ENCODE peak calls at places on chromosome 22, in four cellular contexts. U, Q, C and V are unnamed samples. For H3K4me1 and H3K36me3, the result is how much of the 10 kb centered on the place peaks cover.

GRCh38 chr22:42277988-42278776 is 7.7 kb upstream of the TCF20 start:
- DNase-seq in Q (no peak), U (no peak), C (no peak), V (peak)

GRCh38 chr22:40324468-40325305 is 21.6 kb upstream of the ADSL start:
- DNase-seq in C (no peak), U (no peak), Q (no peak), V (no peak)

GRCh38 chr22:44576311-44577260 is 78.6 kb upstream of the RTL6 start:
- DNase-seq in C (no peak), U (no peak), Q (no peak), V (no peak)

GRCh38 chr22:28976588-28976987 is 85.0 kb downstream of the C22orf31 start:
- DNase-seq in U (no peak), Q (no peak), C (no peak), V (no peak)

GRCh38 chr22:43848366-43849171 is 13.7 kb downstream of the SULT4A1 start:
- DNase-seq in Q (no peak), C (no peak), U (no peak), V (no peak)

GRCh38 chr22:44449061-44449682 is 48.9 kb downstream of the RTL6 start:
- DNase-seq in U (no peak), Q (no peak), C (no peak), V (no peak)

GRCh38 chr22:33544707-33545106 is 375.6 kb downstream of the LARGE1 start:
- DNase-seq in U (no peak), C (no peak), Q (no peak), V (no peak)

GRCh38 chr22:48299801-48300200 is 1527.9 kb downstream of the BRD1 start:
- DNase-seq in C (no peak), Q (no peak), U (peak), V (no peak)

GRCh38 chr22:28207281-28208030 is 288.4 kb upstream of the PITPNB start:
- DNase-seq in C (no peak), U (no peak), Q (no peak), V (no peak)

GRCh38 chr22:30918761-30919160 is 49.8 kb downstream of the MORC2 start:
- DNase-seq in Q (no peak), U (no peak), C (peak), V (no peak)

GRCh38 chr22:29030016-29030617 is 31.5 kb downstream of the C22orf31 start:
- DNase-seq in C (no peak), U (no peak), Q (no peak), V (no peak)

GRCh38 chr22:41447435-41448188 is 1.0 kb upstream of the TOB2 start:
- DNase-seq in Q (no peak), C (no peak), U (peak), V (peak)

GRCh38 chr22:34943830-34944229 is 122.1 kb upstream of the ISX start:
- DNase-seq in U (no peak), Q (no peak), C (no peak), V (no peak)

GRCh38 chr22:44029069-44029468 is 5.0 kb downstream of the PARVB start:
- DNase-seq in U (no peak), Q (no peak), C (no peak), V (no peak)

GRCh38 chr22:37486224-37486845 is at the start of gene MFNG:
- DNase-seq in Q (peak), C (no peak), U (peak), V (peak)

GRCh38 chr22:33781396-33781795 is 138.9 kb downstream of the LARGE1 start:
- DNase-seq in C (no peak), U (no peak), Q (no peak), V (no peak)

GRCh38 chr22:44448271-44448780 is 49.7 kb downstream of the RTL6 start:
- DNase-seq in C (no peak), Q (no peak), U (peak), V (no peak)

GRCh38 chr22:34414467-34415440 is 494.5 kb upstream of the LARGE1 start:
- DNase-seq in Q (no peak), U (no peak), C (peak), V (peak)

GRCh38 chr22:37258005-37258790 is 14.1 kb upstream of the RAC2 start:
- DNase-seq in Q (no peak), C (no peak), U (no peak), V (no peak)

GRCh38 chr22:44220727-44221680 is 40.3 kb downstream of the PARVG start:
- DNase-seq in U (peak), Q (no peak), C (peak), V (no peak)

GRCh38 chr22:44382461-44383038 is 69.8 kb upstream of the SHISAL1 start:
- DNase-seq in U (no peak), Q (no peak), C (no peak), V (no peak)

GRCh38 chr22:19131685-19132015 is 542 bp downstream of the TSSK2 start:
- DNase-seq in U (no peak), C (no peak), Q (no peak), V (no peak)

GRCh38 chr22:28426346-28427132 is 253.1 kb downstream of the TTC28 start:
- DNase-seq in Q (no peak), C (no peak), U (no peak), V (no peak)

GRCh38 chr22:43164636-43165035 is 13.3 kb downstream of the TSPO start:
- DNase-seq in C (no peak), U (no peak), Q (no peak), V (no peak)

GRCh38 chr22:27105142-27106025 is 448.0 kb downstream of the MIAT start:
- DNase-seq in U (peak), Q (no peak), C (no peak), V (no peak)

GRCh38 chr22:28034145-28034759 is 115.2 kb upstream of the PITPNB start:
- DNase-seq in Q (no peak), U (no peak), C (no peak), V (no peak)

GRCh38 chr22:37173709-37174108 is 14.3 kb downstream of the C1QTNF6 start:
- DNase-seq in U (peak), C (no peak), Q (no peak), V (no peak)

GRCh38 chr22:44249376-44250147 is 63.2 kb downstream of the SHISAL1 start:
- DNase-seq in Q (no peak), C (peak), U (peak), V (no peak)

GRCh38 chr22:36022162-36022561 is 6.5 kb downstream of the RBFOX2 start:
- DNase-seq in Q (no peak), C (no peak), U (no peak), V (no peak)
- H3K4me3 ChIP-seq in Q (no peak), C (peak), U (no peak), V (no peak)

GRCh38 chr22:20203142-20204099 is 52.6 kb upstream of the CCDC188 start:
- DNase-seq in C (no peak), Q (no peak), U (no peak), V (peak)
- H3K4me1 ChIP-seq in C (half or more), Q (under half), U (under half), V (under half)

GRCh38 chr22:25374871-25375270 is 155.4 kb downstream of the CRYBB2 start:
- DNase-seq in Q (no peak), C (no peak), U (no peak), V (no peak)
- H3K36me3 ChIP-seq in Q (under half), C (half or more), U (under half), V (under half)

GRCh38 chr22:49670610-49671330 is 156.9 kb downstream of the BRD1 start:
- DNase-seq in C (no peak), U (no peak), Q (no peak), V (no peak)
- H3K4me3 ChIP-seq in C (peak), U (peak), Q (no peak), V (no peak)

GRCh38 chr22:46162285-46162684 is 12.0 kb downstream of the PPARA start:
- DNase-seq in C (no peak), U (no peak), Q (no peak), V (no peak)
- H3K4me1 ChIP-seq in C (under half), U (under half), Q (under half), V (under half)

DNA sequence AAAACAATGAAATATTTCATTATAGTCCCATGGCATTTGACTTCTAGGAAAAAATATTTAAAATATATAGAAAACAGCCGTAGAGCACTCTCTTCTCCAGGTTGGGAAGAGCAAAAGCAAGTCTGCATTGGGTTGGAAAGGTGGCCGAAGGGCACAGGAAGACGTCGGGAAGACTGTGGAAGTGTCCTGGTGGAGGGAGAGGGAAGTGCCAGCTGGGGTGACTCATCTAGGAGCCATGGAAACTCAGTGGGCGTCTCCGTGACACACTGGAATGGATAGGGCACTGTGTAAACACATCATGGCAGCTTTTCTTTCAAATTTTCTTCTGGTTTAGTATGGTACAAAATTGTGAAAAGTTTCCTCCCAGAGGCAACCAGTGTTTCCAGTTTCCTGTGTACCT is 12.7 kb downstream of the GTPBP1 start:
- DNase-seq in Q (no peak), U (no peak), C (no peak), V (peak)
- H3K36me3 ChIP-seq in Q (under half), U (under half), C (half or more), V (under half)

GRCh38 chr22:32490279-32490678 is 15.7 kb downstream of the FBXO7 start:
- DNase-seq in Q (no peak), U (no peak), C (no peak), V (no peak)

GRCh38 chr22:32482708-32483107 is 8.1 kb downstream of the FBXO7 start:
- DNase-seq in Q (no peak), C (no peak), U (no peak), V (no peak)

GRCh38 chr22:32487021-32487420 is 12.4 kb downstream of the FBXO7 start:
- DNase-seq in U (no peak), C (no peak), Q (no peak), V (no peak)
- H3K4me3 ChIP-seq in U (no peak), C (no peak), Q (no peak), V (no peak)

DNA sequence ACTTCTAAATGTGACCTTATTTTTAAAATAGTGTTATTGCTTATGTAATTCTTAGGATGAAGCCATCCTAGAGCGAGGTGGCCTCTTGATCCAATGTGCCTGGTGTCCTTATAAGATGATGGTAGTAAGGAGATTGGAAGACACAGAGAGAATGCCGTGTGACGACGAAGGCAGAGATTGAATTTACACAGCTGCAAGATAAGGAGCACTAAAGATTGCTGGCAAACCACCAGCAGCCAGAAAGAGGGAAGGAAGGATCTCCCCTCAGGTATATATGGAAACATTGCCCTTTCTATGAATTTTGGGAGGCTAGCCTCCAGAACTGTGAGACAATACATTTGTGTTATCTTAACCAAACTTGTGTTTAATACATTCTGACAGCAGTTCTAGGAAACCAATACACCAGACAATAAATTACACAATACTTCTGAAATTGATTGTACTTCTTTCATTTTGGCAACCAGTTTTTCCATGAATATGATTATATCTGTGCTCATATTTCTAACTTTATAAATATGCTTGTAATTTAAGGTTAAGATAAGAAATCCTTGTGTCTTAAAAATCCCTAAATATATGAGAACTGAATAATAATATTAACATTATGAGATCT is 86.3 kb upstream of the VPREB1 start:
- DNase-seq in Q (no peak), C (no peak), U (no peak), V (no peak)
- H3K4me1 ChIP-seq in Q (under half), C (under half), U (under half), V (under half)

GRCh38 chr22:50516891-50517290 is 8.5 kb downstream of the SCO2 start:
- DNase-seq in C (no peak), Q (no peak), U (no peak), V (no peak)

GRCh38 chr22:50517495-50518260 is 7.7 kb downstream of the SCO2 start:
- DNase-seq in Q (no peak), U (no peak), C (no peak), V (no peak)

GRCh38 chr22:50519151-50519550 is 6.2 kb downstream of the SCO2 start:
- DNase-seq in Q (no peak), C (no peak), U (no peak), V (no peak)

GRCh38 chr22:50520826-50521453 is 4.5 kb downstream of the SCO2 start:
- DNase-seq in C (no peak), U (no peak), Q (no peak), V (no peak)

DNA sequence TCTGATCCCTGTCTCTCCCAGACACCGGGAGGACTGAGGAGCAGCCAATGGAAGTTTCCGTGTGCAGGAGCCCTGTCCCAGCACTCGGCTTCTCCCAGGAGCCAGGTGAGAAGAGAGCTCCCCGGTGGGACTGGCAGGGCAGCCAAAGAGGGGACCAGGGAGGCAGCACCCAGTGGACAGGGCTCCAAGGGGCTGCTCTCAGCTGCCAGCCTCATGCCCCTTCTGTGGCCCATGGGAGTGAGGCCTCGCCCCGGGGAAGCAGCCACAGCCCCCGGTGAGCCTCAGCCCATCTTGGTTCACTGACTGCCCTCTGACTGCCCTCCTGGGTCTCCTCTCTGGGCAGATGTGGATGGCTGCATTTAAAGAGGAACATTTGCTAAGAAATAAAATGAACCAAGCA is 6.8 kb downstream of the SCO2 start:
- DNase-seq in C (no peak), Q (no peak), U (no peak), V (no peak)
- H3K36me3 ChIP-seq in C (half or more), Q (under half), U (half or more), V (under half)